ENCODE peak calls at places on chromosomes 7 and 10, in four cellular contexts. U is NCI-H1092, J is cardiac muscle cell, V is astrocyte of the spinal cord. B is an unnamed sample.

GRCh38 chr10:70715853-70716795 is 43.8 kb downstream of the ADAMTS14 start:
- DNase-seq in U (peak), J (no peak), V (peak), B (no peak)

GRCh38 chr7:1939434-1940401 is 269.6 kb downstream of the ELFN1 start:
- DNase-seq in V (no peak), U (no peak), J (no peak), B (no peak)

GRCh38 chr10:14691359-14691758 is 83.3 kb downstream of the FAM107B start:
- DNase-seq in U (no peak), J (no peak), V (no peak), B (no peak)

GRCh38 chr10:71658349-71658745 is 61.2 kb downstream of the C10orf105 start:
- DNase-seq in J (no peak), U (no peak), V (no peak), B (no peak)

GRCh38 chr10:132841254-132841975 is 55.5 kb upstream of the NKX6-2 start:
- DNase-seq in U (no peak), V (no peak), J (no peak), B (no peak)

GRCh38 chr7:47484923-47485639 is 96.8 kb downstream of the TNS3 start:
- DNase-seq in V (peak), U (peak), J (no peak), B (peak)

GRCh38 chr7:3095046-3095445 is 51.4 kb upstream of the CARD11 start:
- DNase-seq in V (no peak), U (no peak), J (no peak), B (no peak)

GRCh38 chr7:16589895-16590294 is 55.7 kb downstream of the ANKMY2 start:
- DNase-seq in V (no peak), J (no peak), U (no peak), B (no peak)

GRCh38 chr10:99344715-99345114 is 15.6 kb downstream of the CNNM1 start:
- DNase-seq in V (no peak), U (no peak), J (no peak), B (no peak)

GRCh38 chr7:33258561-33258960 is 129.2 kb downstream of the BBS9 start:
- DNase-seq in V (no peak), J (no peak), U (no peak), B (no peak)

GRCh38 chr10:4354382-4354812 is 471.6 kb upstream of the AKR1E2 start:
- DNase-seq in J (no peak), V (peak), U (no peak), B (no peak)

GRCh38 chr10:6840766-6841165 is 260.7 kb upstream of the PRKCQ start:
- DNase-seq in U (no peak), J (no peak), V (peak), B (no peak)

GRCh38 chr10:11153766-11154165 is 136.1 kb downstream of the CELF2 start:
- DNase-seq in V (no peak), J (no peak), U (no peak), B (no peak)

GRCh38 chr10:119449760-119450461 is 92.6 kb downstream of the RGS10 start:
- DNase-seq in V (peak), U (no peak), J (no peak), B (no peak)

GRCh38 chr10:121644501-121644900 is 46.3 kb upstream of the FGFR2 start:
- DNase-seq in V (no peak), U (no peak), J (peak), B (no peak)

GRCh38 chr10:22252801-22253577 is 35.2 kb upstream of the EBLN1 start:
- DNase-seq in V (peak), U (peak), J (no peak), B (peak)

GRCh38 chr10:102773320-102773719 is 29.6 kb downstream of the WBP1L start:
- DNase-seq in V (no peak), U (no peak), J (no peak), B (no peak)

GRCh38 chr10:28698075-28698474 is 20.8 kb downstream of the BAMBI start:
- DNase-seq in V (no peak), U (no peak), J (no peak), B (no peak)

GRCh38 chr10:101120884-101121660 is 10.0 kb upstream of the TLX1 start:
- DNase-seq in V (no peak), J (no peak), U (no peak), B (no peak)

GRCh38 chr10:6600224-6600987 is 20.3 kb upstream of the PRKCQ start:
- DNase-seq in V (no peak), J (no peak), U (no peak), B (no peak)

GRCh38 chr10:100333821-100334469 is 3.9 kb upstream of the PKD2L1 start:
- DNase-seq in U (no peak), J (no peak), V (no peak), B (no peak)

GRCh38 chr10:106722524-106722923 is 442.0 kb downstream of the SORCS1 start:
- DNase-seq in U (no peak), J (no peak), V (no peak), B (no peak)

GRCh38 chr7:108291791-108292440 is 161.8 kb upstream of the LAMB4 start:
- DNase-seq in U (no peak), V (no peak), J (no peak), B (no peak)

GRCh38 chr10:99784731-99785441 is 2.4 kb downstream of the ABCC2 start:
- DNase-seq in J (no peak), V (no peak), U (no peak), B (no peak)

GRCh38 chr10:60089095-60089494 is 182.7 kb upstream of the CCDC6 start:
- DNase-seq in V (peak), J (no peak), U (no peak), B (no peak)

GRCh38 chr7:24175603-24176002 is 108.4 kb upstream of the NPY start:
- DNase-seq in U (no peak), V (no peak), J (peak), B (no peak)

GRCh38 chr7:107179326-107180163 is 10.7 kb downstream of the HBP1 start:
- DNase-seq in J (no peak), U (no peak), V (peak), B (no peak)

GRCh38 chr10:47031953-47032465 is 120.8 kb downstream of the PTPN20 start:
- DNase-seq in J (no peak), U (no peak), V (no peak), B (peak)

GRCh38 chr10:112175409-112175808 is 8.2 kb downstream of the GPAM start:
- DNase-seq in J (no peak), V (no peak), U (no peak), B (no peak)

GRCh38 chr10:62748386-62748785 is 56.1 kb upstream of the ADO start:
- DNase-seq in J (no peak), V (no peak), U (no peak), B (no peak)

GRCh38 chr10:79424221-79425073 is 21.0 kb downstream of the ZCCHC24 start:
- DNase-seq in V (peak), U (no peak), J (peak), B (no peak)

GRCh38 chr10:63083904-63084689 is 49.0 kb upstream of the NRBF2 start:
- DNase-seq in U (peak), V (peak), J (peak), B (peak)

B was measured in WERI-Rb-1.